ENCODE peak calls at places on chromosome 11, in four cellular contexts. J, K, Q and L are unnamed samples.

GRCh38 chr11:64620286-64620962 is 29.4 kb downstream of the SLC22A12 start:
- DNase-seq in J (no peak), K (peak), Q (no peak), L (no peak)

GRCh38 chr11:32792111-32792947 is 2.1 kb downstream of the CCDC73 start:
- DNase-seq in J (no peak), K (no peak), Q (no peak), L (no peak)

GRCh38 chr11:8886332-8886731 is 24.7 kb upstream of the AKIP1 start:
- DNase-seq in J (no peak), K (peak), Q (no peak), L (no peak)

GRCh38 chr11:94801866-94802460 is 33.8 kb downstream of the AMOTL1 start:
- DNase-seq in J (no peak), K (no peak), Q (no peak), L (no peak)

GRCh38 chr11:125258626-125259025 is 94.1 kb downstream of the PKNOX2 start:
- DNase-seq in J (no peak), K (no peak), Q (no peak), L (no peak)

GRCh38 chr11:117713676-117714075 is 83.3 kb downstream of the DSCAML1 start:
- DNase-seq in J (no peak), K (no peak), Q (no peak), L (no peak)

GRCh38 chr11:46615756-46616155 is 1.3 kb downstream of the HARBI1 start:
- DNase-seq in J (peak), K (no peak), Q (no peak), L (no peak)

GRCh38 chr11:59173964-59174663 is 2.2 kb downstream of the DTX4 start:
- DNase-seq in J (no peak), K (peak), Q (no peak), L (peak)

GRCh38 chr11:121367434-121367833 is 74.9 kb downstream of the SC5D start:
- DNase-seq in J (peak), K (peak), Q (peak), L (peak)

GRCh38 chr11:63613517-63614135 is 607 bp downstream of the PLAAT3 start:
- DNase-seq in J (no peak), K (peak), Q (peak), L (peak)

GRCh38 chr11:64660706-64661105 is 62.3 kb downstream of the NRXN2 start:
- DNase-seq in J (no peak), K (no peak), Q (no peak), L (no peak)

GRCh38 chr11:27255447-27255828 is 107.6 kb downstream of the CCDC34 start:
- DNase-seq in J (peak), K (peak), Q (peak), L (no peak)

GRCh38 chr11:28910926-28911325 is 802.7 kb downstream of the METTL15 start:
- DNase-seq in J (no peak), K (no peak), Q (no peak), L (no peak)

GRCh38 chr11:36073411-36074203 is 129.7 kb downstream of the LDLRAD3 start:
- DNase-seq in J (peak), K (peak), Q (peak), L (no peak)

GRCh38 chr11:117582491-117582890 is 214.5 kb downstream of the DSCAML1 start:
- DNase-seq in J (no peak), K (no peak), Q (no peak), L (no peak)

GRCh38 chr11:6771926-6772898 is at the start of gene OR2AG2:
- DNase-seq in J (no peak), K (no peak), Q (no peak), L (peak)

GRCh38 chr11:69744435-69744834 is 30.7 kb downstream of the FGF4 start:
- DNase-seq in J (peak), K (peak), Q (peak), L (no peak)

GRCh38 chr11:46696212-46696558 is 4.2 kb downstream of the ARHGAP1 start:
- DNase-seq in J (no peak), K (no peak), Q (no peak), L (no peak)

GRCh38 chr11:112310414-112310813 is 49.8 kb upstream of the PLET1 start:
- DNase-seq in J (no peak), K (peak), Q (no peak), L (no peak)

GRCh38 chr11:132472411-132473205 is 1059.7 kb downstream of the OPCML start:
- DNase-seq in J (peak), K (no peak), Q (no peak), L (no peak)

GRCh38 chr11:79101736-79102135 is 339.1 kb downstream of the TENM4 start:
- DNase-seq in J (no peak), K (no peak), Q (no peak), L (no peak)

GRCh38 chr11:67292671-67293070 is 3.6 kb downstream of the ANKRD13D start:
- DNase-seq in J (no peak), K (peak), Q (no peak), L (no peak)

GRCh38 chr11:78940500-78941225 is 366.0 kb upstream of the NARS2 start:
- DNase-seq in J (no peak), K (no peak), Q (no peak), L (no peak)

GRCh38 chr11:71420455-71421241 is 27.5 kb downstream of the DHCR7 start:
- DNase-seq in J (peak), K (peak), Q (peak), L (peak)

GRCh38 chr11:69121021-69121420 is 34.7 kb upstream of the SMIM38 start:
- DNase-seq in J (no peak), K (no peak), Q (no peak), L (no peak)

GRCh38 chr11:103649401-103649895 is 387.0 kb upstream of the DDI1 start:
- DNase-seq in J (no peak), K (no peak), Q (no peak), L (no peak)

GRCh38 chr11:91296628-91297027 is 928.0 kb upstream of the FAT3 start:
- DNase-seq in J (no peak), K (peak), Q (peak), L (no peak)

GRCh38 chr11:117538731-117539130 is 211.1 kb downstream of the CEP164 start:
- DNase-seq in J (no peak), K (peak), Q (no peak), L (no peak)

GRCh38 chr11:10302744-10303557 is 1.9 kb upstream of the ADM start:
- DNase-seq in J (peak), K (peak), Q (peak), L (peak)

GRCh38 chr11:93972790-93973189 is 48.4 kb upstream of the HEPHL1 start:
- DNase-seq in J (no peak), K (no peak), Q (no peak), L (no peak)

GRCh38 chr11:60924906-60925684 is 835 bp downstream of the TMEM132A start:
- DNase-seq in J (no peak), K (no peak), Q (no peak), L (peak)

GRCh38 chr11:133830931-133831907 is 14.1 kb downstream of the SPATA19 start:
- DNase-seq in J (no peak), K (no peak), Q (no peak), L (no peak)

GRCh38 chr11:113351061-113351460 is 36.5 kb upstream of the ANKK1 start:
- DNase-seq in J (no peak), K (no peak), Q (no peak), L (no peak)

GRCh38 chr11:131591051-131591461 is 220.6 kb downstream of the NTM start:
- DNase-seq in J (no peak), K (no peak), Q (no peak), L (no peak)

GRCh38 chr11:19573666-19574065 is 139.0 kb upstream of the NAV2 start:
- DNase-seq in J (no peak), K (no peak), Q (no peak), L (no peak)

GRCh38 chr11:68843052-68843561 is 1.4 kb upstream of the CPT1A start:
- DNase-seq in J (no peak), K (peak), Q (peak), L (peak)

GRCh38 chr11:118768715-118769114 is 22.2 kb downstream of the DDX6 start:
- DNase-seq in J (no peak), K (peak), Q (no peak), L (no peak)

GRCh38 chr11:23730307-23730998 is 766.4 kb upstream of the LUZP2 start:
- DNase-seq in J (no peak), K (no peak), Q (no peak), L (no peak)

GRCh38 chr11:109641549-109641948 is 219.6 kb downstream of the C11orf87 start:
- DNase-seq in J (peak), K (peak), Q (peak), L (no peak)
- TF ChIP-seq CTCF in J (peak), K (peak), Q (peak), L (no peak)

DNA sequence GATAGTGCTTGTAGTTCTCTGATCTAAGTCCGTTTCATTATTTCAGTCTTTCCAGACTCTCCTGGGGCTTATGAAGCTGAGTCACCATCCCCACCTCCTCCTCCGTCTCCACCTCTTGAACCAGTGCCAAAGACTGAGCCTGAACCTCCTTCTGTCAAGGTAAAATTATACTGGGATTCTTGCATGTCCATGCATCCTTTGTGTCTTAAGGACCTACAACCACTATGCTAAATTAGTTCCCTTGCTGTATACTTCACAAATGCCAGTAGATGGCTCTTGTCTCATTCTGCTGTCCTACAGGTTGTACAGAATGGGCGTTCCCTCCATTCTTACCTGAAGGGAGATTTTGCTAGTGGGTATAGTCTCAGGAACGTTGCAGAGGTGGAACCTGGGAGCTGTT is 42.2 kb downstream of the POLD3 start:
- DNase-seq in J (peak), K (peak), Q (peak), L (no peak)
- TF ChIP-seq CTCF in J (peak), K (peak), Q (peak), L (no peak)

GRCh38 chr11:22670803-22671202 is 4.4 kb downstream of the GAS2 start:
- DNase-seq in J (no peak), K (no peak), Q (no peak), L (peak)
- TF ChIP-seq CTCF in J (peak), K (no peak), Q (peak), L (peak)

DNA sequence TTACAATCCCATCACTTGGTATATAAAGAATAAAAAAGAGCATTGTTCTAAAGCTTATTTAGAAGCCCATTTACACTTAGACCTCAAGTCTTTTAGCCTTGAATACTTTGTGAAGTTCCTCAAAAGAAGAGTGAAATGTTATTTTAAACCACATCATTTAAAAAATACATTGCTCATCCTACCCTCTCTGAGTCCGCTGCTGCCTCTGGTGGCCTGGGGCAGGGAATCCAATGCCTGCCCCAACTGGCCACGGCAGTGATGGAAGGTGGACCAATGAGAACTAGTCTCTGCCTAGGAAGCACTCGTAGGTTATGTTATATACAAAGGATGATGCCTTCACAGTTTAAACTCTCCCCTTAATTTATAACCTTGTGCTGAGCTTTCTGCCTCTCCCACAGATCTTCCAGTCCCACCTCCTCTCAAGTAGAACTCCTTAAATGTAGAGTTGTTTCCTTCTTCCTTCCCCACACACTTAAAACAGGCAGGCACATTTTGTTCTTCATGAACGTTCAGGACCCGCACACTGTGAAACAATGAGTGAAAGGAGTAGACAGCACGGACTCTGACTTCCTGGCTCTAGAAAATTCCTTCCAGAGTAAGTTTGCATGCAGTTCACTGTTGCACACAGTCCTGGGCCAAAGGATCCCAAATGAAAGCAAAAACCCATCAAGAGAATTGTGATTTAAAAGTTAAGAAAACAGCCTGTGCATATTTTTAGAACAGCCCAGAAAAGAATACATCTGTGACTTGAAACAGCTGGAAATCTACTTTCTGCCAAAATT is 167.8 kb downstream of the RRAS2 start:
- DNase-seq in J (no peak), K (no peak), Q (no peak), L (no peak)
- TF ChIP-seq CTCF in J (no peak), K (no peak), Q (no peak), L (no peak)

DNA sequence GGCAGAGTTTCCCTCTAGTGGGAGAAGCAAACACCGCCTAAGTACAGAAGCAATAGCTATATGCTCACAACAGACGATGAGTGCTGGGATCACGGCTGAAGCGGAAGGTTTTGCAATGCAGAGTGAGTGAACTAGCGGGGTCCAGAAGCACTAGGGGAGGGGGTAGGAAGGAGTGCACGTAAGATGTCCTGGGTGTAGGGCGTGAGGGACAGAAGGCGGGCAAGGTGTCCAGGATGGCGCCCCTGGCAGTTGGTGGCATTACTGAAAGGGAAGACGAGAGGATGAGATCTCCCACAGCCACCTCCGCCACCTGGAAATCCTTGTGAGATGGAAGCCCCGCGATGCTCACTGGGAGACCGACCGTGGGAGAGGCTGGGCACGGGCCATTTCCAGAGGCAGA is 81.0 kb downstream of the ETS1 start:
- DNase-seq in J (no peak), K (no peak), Q (no peak), L (no peak)
- TF ChIP-seq CTCF in J (peak), K (no peak), Q (peak), L (no peak)

GRCh38 chr11:73931951-73932350 is 18.9 kb upstream of the DNAJB13 start:
- DNase-seq in J (no peak), K (no peak), Q (no peak), L (no peak)

GRCh38 chr11:73929388-73929787 is 21.4 kb upstream of the DNAJB13 start:
- DNase-seq in J (no peak), K (no peak), Q (no peak), L (no peak)

DNA sequence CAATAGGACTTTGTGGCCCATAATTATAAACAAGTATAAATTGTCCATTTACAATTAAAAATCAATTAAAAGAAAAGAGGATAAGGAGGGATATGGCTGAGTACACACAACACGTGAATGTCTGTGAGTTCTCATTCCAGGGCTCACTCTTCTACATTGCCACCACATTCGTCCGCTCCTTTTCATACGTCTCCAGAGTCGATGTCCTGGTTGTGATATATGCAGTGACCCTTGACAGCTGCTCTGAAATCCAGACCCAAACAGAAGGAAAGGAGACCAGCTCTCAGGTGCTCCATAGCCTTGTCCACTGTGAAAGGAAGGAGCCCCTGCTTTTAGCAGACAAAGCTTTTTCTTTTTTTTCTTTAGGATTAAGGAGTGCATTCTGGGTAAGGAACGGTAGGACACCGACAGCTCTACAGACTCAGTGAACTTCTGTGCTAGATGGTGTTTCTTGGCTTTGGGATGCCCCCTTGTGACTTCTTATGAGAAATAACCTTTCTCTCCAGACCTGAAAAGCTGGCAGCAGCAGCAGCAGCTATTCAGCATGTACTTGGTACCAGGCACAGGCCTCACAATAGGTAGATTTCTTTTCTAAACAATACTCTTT is 19.7 kb upstream of the DNAJB13 start:
- DNase-seq in J (peak), K (peak), Q (peak), L (peak)
- TF ChIP-seq CTCF in J (peak), K (peak), Q (peak), L (no peak)

DNA sequence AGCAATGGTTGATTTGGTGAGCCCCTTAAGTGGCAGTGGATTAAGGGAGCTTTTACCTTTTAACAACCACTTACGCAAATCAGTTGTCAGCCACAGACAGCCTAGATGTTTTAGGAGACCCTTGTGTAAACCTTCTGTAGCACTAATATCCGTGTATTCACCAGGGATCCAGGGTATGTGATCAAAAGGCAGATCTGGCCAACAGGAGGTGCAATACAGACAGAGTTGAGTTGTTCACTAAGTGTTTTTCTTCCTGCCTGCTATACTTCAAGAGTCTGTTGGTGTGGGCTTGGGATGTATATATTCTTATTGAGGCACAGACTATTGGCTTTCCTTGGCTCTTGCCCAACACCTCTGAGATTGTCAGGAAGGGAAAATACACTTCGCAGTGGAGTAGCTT is 175.1 kb downstream of the FAT3 start:
- DNase-seq in J (no peak), K (no peak), Q (no peak), L (no peak)
- TF ChIP-seq CTCF in J (peak), K (no peak), Q (no peak), L (no peak)

GRCh38 chr11:57095896-57096295 is 85.9 kb upstream of the LRRC55 start:
- DNase-seq in J (no peak), K (no peak), Q (no peak), L (no peak)

GRCh38 chr11:57095417-57095816 is 86.3 kb upstream of the LRRC55 start:
- DNase-seq in J (no peak), K (no peak), Q (no peak), L (no peak)

GRCh38 chr11:57103899-57104605 is 77.7 kb upstream of the LRRC55 start:
- DNase-seq in J (no peak), K (no peak), Q (no peak), L (no peak)

GRCh38 chr11:57097149-57097548 is 84.6 kb upstream of the LRRC55 start:
- DNase-seq in J (no peak), K (no peak), Q (no peak), L (no peak)

DNA sequence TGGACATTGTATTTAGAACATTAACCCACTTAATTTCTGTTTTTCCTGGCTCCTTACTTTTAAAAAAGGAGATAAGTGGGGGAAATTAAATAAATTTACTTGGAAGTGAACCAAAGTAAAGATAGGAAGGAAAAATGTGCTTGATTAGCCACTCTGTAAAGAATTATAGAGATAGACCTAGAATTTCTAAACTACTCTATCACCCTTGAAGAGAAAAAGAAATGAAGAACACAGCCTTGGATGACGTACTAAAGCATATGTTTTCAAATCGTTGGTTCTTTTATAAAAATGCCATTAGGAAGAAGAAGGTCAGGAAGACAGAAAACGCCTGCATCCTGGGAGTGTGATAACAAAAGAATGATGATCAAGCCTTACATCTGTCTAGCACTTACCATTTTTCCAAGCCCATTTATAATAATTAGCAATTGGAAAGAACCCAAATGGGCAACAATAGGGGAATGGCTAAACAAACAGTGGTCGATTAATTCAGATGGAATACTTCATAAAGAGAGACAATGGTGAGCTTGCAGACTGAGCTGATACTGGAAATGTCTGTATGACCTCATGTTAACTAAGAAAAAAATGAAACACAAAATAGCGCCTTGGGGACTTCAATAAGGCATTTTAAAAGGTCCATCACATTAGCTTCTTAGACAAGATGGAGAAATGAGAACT is 81.0 kb upstream of the LRRC55 start:
- DNase-seq in J (no peak), K (no peak), Q (no peak), L (no peak)
- TF ChIP-seq CTCF in J (no peak), K (no peak), Q (no peak), L (no peak)